ENCODE peak calls at places on chromosomes 7 and 10, in seven cellular contexts. X, Z, D, V, U, O and W are unnamed samples.

GRCh38 chr10:49679480-49679893 is at the start of gene C10orf53:
- DNase-seq in X (no peak), Z (peak), V (no peak), D (peak), O (peak), U (peak), W (peak)

GRCh38 chr10:22629843-22630228 is 84.5 kb downstream of the PIP4K2A start:
- DNase-seq in D (no peak), U (no peak), X (no peak), V (no peak), O (no peak), Z (no peak), W (no peak)

GRCh38 chr10:112775347-112775746 is 174.7 kb upstream of the TCF7L2 start:
- DNase-seq in U (no peak), V (no peak), D (no peak), Z (no peak), O (peak), X (no peak), W (peak)

GRCh38 chr7:122383934-122384333 is 79.4 kb upstream of the FEZF1 start:
- DNase-seq in X (no peak), Z (no peak), V (no peak), D (no peak), U (no peak), O (no peak), W (no peak)

GRCh38 chr7:105724688-105725087 is 143.4 kb upstream of the EFCAB10 start:
- DNase-seq in Z (no peak), V (no peak), X (no peak), O (no peak), U (no peak), D (no peak), W (no peak)

GRCh38 chr10:20767028-20767427 is 130.1 kb downstream of the NEBL start:
- DNase-seq in O (peak), V (no peak), X (no peak), U (no peak), D (no peak), Z (no peak), W (peak)

GRCh38 chr10:97822261-97822687 is 27.4 kb upstream of the GOLGA7B start:
- DNase-seq in V (no peak), O (peak), U (no peak), Z (no peak), X (peak), D (no peak), W (no peak)

GRCh38 chr10:68082815-68083395 is 7.8 kb upstream of the HERC4 start:
- DNase-seq in O (peak), V (no peak), Z (no peak), X (no peak), U (peak), D (no peak), W (peak)

GRCh38 chr10:22156750-22157149 is 61.1 kb downstream of the EBLN1 start:
- DNase-seq in O (no peak), V (no peak), U (no peak), D (no peak), Z (no peak), X (no peak), W (no peak)

GRCh38 chr7:77923419-77923818 is 124.8 kb downstream of the PHTF2 start:
- DNase-seq in D (no peak), U (no peak), V (no peak), X (no peak), O (peak), Z (no peak), W (no peak)

GRCh38 chr7:155804897-155805825 is 7.1 kb downstream of the SHH start:
- DNase-seq in Z (peak), O (peak), D (no peak), X (no peak), V (no peak), U (peak), W (peak)

GRCh38 chr7:32068411-32068905 is 1.7 kb downstream of the PDE1C start:
- DNase-seq in X (no peak), D (peak), O (peak), U (no peak), Z (no peak), V (no peak), W (no peak)

GRCh38 chr10:128751284-128751683 is 625.1 kb upstream of the MKI67 start:
- DNase-seq in Z (no peak), D (no peak), V (no peak), O (peak), U (no peak), X (no peak), W (no peak)

GRCh38 chr7:98974906-98975816 is 96.8 kb downstream of the TRRAP start:
- DNase-seq in U (peak), X (peak), Z (no peak), V (no peak), O (no peak), D (no peak), W (no peak)

GRCh38 chr10:99330675-99330924 is 1.4 kb downstream of the CNNM1 start:
- DNase-seq in Z (peak), X (no peak), V (no peak), O (no peak), U (no peak), D (no peak), W (no peak)

GRCh38 chr10:78331391-78331922 is 297.8 kb downstream of the RPS24 start:
- DNase-seq in Z (peak), X (peak), O (peak), U (no peak), V (peak), D (peak), W (peak)

GRCh38 chr7:50648570-50649169 is 83.5 kb upstream of the DDC start:
- DNase-seq in X (no peak), D (peak), Z (no peak), U (no peak), V (no peak), O (no peak), W (no peak)

GRCh38 chr10:46530249-46531186 is 25.9 kb downstream of the GPRIN2 start:
- DNase-seq in X (peak), D (no peak), V (peak), U (no peak), O (peak), Z (no peak), W (peak)

GRCh38 chr7:55400191-55400590 is 35.1 kb downstream of the LANCL2 start:
- DNase-seq in Z (no peak), O (peak), X (no peak), U (no peak), D (no peak), V (no peak), W (peak)

GRCh38 chr7:95865716-95866371 is 93.5 kb downstream of the DYNC1I1 start:
- DNase-seq in U (no peak), X (no peak), O (peak), Z (peak), V (no peak), D (no peak), W (peak)

GRCh38 chr10:120436431-120437142 is 20.4 kb upstream of the PLPP4 start:
- DNase-seq in Z (no peak), U (no peak), X (no peak), V (no peak), O (peak), D (no peak), W (peak)
- TF ChIP-seq CTCF in Z (no peak), U (peak), X (no peak), V (no peak), O (no peak), D (no peak), W (peak)

DNA sequence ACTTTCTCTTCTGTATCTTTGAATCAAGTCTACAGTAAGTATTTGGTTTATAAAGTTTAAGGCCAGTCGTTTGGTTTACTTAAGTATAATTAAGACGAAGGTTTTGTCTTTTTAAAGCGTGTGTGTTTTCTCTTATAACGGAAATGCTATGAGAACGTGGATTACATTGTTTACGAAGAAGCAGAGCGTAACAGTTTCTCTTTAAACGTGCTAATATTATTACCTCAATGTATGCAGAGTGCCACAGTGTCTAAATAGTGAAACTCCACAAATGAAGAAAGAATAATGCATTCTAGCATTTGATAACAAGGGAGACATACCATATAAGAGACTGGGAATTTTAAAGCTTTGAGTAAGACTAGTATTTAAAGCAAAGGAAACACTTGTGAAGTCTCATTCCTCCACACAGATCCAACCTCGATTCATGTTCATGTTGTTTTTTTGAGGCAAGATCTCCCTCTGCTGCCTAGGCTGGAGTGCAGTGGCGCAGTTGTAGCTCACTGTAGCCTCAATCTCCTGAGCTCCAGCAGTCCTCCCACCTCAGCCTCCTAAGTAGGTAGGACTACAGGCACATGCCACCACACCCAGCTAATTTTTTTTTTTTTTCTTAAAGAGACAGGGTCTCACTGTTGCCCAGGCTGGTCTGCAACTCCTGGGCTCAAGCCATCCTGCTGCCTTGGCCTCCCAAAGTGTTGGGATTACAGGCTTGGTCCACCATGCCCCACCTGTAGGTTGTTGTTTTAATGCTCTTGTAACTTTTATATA is 75.1 kb downstream of the ANKRD61 start:
- DNase-seq in U (no peak), O (peak), V (peak), Z (no peak), X (no peak), D (no peak), W (peak)
- H3K4me3 ChIP-seq in U (peak), O (peak), V (peak), Z (peak), X (peak), D (peak), W (peak)

DNA sequence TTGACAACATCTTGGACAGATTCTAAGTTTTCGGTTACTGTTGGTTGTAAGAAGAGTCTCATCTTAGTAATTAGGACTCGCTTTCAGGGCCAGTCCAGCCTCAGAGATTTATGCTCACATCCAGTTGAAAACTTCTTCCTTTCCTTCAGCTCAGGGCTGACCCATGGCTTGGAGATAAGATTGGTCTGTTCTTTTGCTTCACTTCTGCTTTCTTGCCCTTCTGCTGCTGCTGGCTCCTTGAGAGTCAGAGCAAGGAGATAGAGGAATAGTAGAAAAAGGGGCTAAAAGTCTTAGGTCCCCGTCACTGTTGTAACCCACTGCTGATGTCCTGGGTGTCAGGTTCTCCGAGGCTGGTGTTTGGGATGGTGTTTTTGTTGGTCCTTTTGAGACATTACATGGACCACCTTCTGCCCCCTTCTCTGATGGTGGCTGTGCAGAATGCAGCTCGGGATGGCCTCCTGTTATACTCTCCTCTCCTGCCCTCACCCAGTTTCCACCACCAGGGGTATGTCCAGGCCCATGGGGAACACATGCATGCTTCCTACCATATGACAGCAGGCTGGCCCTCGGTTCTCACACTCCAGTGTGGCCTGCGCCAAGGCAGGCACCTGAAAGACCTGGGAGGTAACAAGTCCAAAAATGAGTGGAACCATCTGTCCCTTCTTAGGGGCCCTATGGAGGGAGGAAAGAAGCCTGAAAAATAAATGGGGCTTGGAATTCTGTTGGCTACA is 67.8 kb upstream of the PCBD1 start:
- DNase-seq in D (no peak), X (no peak), O (no peak), V (no peak), Z (peak), U (no peak), W (no peak)
- TF ChIP-seq CTCF in D (no peak), X (no peak), O (no peak), V (no peak), Z (peak), U (no peak), W (peak)

DNA sequence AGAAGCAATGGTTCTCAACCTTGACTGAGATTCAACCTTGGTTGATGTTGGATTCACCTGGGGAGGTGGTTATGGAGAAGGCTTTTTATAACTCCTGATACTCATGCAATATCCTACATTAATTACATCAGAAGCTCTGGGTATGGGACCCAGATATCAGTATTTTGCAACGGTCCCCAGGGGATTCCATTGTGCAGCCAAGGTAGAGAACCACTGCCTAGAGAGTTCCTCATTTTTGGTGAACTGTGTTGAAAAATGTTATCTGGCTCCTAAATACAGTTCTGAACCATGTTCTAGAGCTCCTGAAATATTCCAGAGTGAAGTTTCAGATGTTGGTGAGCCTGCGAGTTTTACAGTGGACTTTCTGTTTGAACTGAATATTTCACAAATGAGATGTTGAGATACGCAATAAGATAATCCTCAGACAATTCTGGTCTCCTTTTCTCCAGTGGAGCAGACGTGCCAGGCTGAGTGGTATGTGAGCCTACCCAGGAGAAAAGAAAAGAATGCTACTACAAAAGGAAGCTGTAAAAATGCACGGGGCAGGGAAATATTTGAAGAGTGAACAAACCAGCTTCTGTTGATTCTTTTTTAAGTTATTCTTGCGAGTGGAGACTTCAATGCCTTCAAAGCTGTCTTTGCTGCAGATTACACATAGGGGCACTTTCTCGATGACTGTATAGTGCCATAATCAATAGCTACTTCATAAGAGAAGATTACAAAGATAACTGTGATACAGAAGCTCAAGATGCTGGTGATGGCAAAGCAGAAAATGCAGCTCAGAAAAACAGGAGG is 13.6 kb upstream of the C10orf120 start:
- DNase-seq in X (no peak), V (no peak), O (no peak), Z (no peak), U (no peak), D (no peak), W (no peak)
- H3K4me3 ChIP-seq in X (no peak), V (no peak), O (no peak), Z (no peak), U (no peak), D (no peak), W (no peak)

DNA sequence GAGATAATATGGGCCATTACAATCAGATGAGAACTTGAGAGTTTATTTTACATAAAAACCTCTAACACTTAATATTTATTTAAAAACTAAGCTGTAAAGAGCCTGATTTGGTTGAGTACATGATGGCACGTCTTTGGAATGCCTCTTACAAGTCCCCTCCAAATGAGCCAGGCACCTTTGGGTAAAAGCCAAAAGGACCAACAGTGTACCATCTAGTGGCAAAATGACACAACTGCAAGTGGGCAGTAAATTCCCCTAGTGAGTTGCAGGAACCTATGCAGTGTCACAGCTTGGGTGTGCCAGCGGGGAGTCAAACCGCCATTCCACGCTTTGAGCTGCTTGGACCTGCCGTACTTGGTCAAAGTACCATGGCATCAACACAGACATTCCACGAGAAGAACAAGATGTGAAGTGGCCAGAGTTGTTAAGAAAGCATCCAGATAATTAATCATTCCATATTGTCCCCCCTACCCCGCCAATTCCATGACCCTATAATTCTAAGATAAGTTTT is 115.3 kb downstream of the SORBS1 start:
- DNase-seq in Z (peak), D (no peak), O (peak), X (peak), U (peak), V (no peak), W (peak)
- TF ChIP-seq CTCF in Z (peak), D (no peak), O (peak), X (peak), U (peak), V (peak), W (peak)

DNA sequence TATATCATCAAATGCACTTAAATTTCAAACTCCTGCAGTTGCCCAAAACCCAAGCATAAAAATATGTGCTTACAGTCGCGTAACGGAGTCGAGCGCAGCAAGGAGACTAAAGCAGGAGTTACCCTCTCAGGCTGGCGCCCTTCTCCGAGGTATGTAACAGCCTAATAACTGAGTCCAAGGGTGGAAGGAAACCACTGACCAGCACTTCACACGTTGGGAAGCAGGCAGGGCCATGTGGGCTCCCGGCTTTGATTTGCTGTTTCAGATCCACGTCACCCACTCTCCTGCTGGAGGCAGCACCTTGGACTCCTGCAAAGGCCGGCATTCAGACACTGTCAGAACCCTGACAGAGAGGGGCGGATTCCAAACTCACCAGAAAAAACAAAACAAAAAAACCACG is 123.8 kb downstream of the DIP2C start:
- DNase-seq in X (no peak), D (no peak), U (no peak), Z (peak), V (no peak), O (no peak), W (no peak)
- H3K4me3 ChIP-seq in X (no peak), D (no peak), U (no peak), Z (no peak), V (no peak), O (no peak), W (no peak)